ENCODE peak calls at places on chromosomes 1 and 21, in seven cellular contexts. Z, M, J, S, C, V and I are unnamed samples.

GRCh38 chr1:151251656-151252470 is 2.7 kb upstream of the PSMD4 start:
- DNase-seq in Z (peak), M (peak), J (peak), S (peak), C (peak), V (peak), I (peak)

GRCh38 chr1:189253601-189254350 is 1223.9 kb downstream of the BRINP3 start:
- DNase-seq in Z (no peak), M (no peak), J (no peak), S (no peak), C (no peak), V (no peak), I (no peak)

GRCh38 chr1:195529881-195530280 is 1078.4 kb downstream of the KCNT2 start:
- DNase-seq in Z (no peak), M (no peak), J (no peak), S (no peak), C (no peak), V (no peak), I (no peak)

GRCh38 chr1:51535006-51535592 is 16.0 kb upstream of the EPS15 start:
- DNase-seq in Z (no peak), M (peak), J (peak), S (no peak), C (peak), V (peak), I (peak)

GRCh38 chr1:154999651-155000474 is 2.7 kb upstream of the ZBTB7B start:
- DNase-seq in Z (no peak), M (peak), J (peak), S (no peak), C (peak), V (peak), I (peak)

GRCh38 chr1:230319014-230319747 is 107.0 kb downstream of the PGBD5 start:
- DNase-seq in Z (no peak), M (no peak), J (no peak), S (no peak), C (no peak), V (no peak), I (no peak)

GRCh38 chr1:218669431-218669830 is 324.3 kb downstream of the TGFB2 start:
- DNase-seq in Z (no peak), M (no peak), J (no peak), S (no peak), C (no peak), V (no peak), I (no peak)

GRCh38 chr1:3003039-3003940 is 18.0 kb upstream of the ACTRT2 start:
- DNase-seq in Z (peak), M (no peak), J (no peak), S (peak), C (no peak), V (no peak), I (no peak)

GRCh38 chr1:23787701-23788100 is 3.2 kb upstream of the LYPLA2 start:
- DNase-seq in Z (no peak), M (no peak), J (no peak), S (no peak), C (no peak), V (no peak), I (no peak)

GRCh38 chr1:44631647-44632510 is 42.4 kb downstream of the TMEM53 start:
- DNase-seq in Z (peak), M (peak), J (peak), S (peak), C (peak), V (peak), I (peak)

GRCh38 chr1:118223426-118223825 is 38.4 kb upstream of the SPAG17 start:
- DNase-seq in Z (no peak), M (peak), J (peak), S (no peak), C (no peak), V (no peak), I (peak)

GRCh38 chr21:14572206-14572780 is 26.2 kb upstream of the SAMSN1 start:
- DNase-seq in Z (no peak), M (no peak), J (no peak), S (no peak), C (no peak), V (no peak), I (no peak)

GRCh38 chr1:168428063-168428731 is 115.6 kb downstream of the XCL2 start:
- DNase-seq in Z (no peak), M (peak), J (peak), S (no peak), C (no peak), V (no peak), I (no peak)

GRCh38 chr1:209583408-209583807 is at the start of gene CAMK1G:
- DNase-seq in Z (no peak), M (peak), J (no peak), S (no peak), C (no peak), V (no peak), I (no peak)

GRCh38 chr1:86773331-86774288 is 69.2 kb downstream of the SH3GLB1 start:
- DNase-seq in Z (no peak), M (no peak), J (no peak), S (no peak), C (no peak), V (no peak), I (no peak)

GRCh38 chr1:15046487-15047165 is 106.9 kb upstream of the TMEM51 start:
- DNase-seq in Z (peak), M (peak), J (peak), S (peak), C (peak), V (peak), I (peak)

GRCh38 chr1:189657131-189657530 is 820.5 kb downstream of the BRINP3 start:
- DNase-seq in Z (no peak), M (no peak), J (no peak), S (no peak), C (no peak), V (no peak), I (no peak)

GRCh38 chr1:206117151-206117948 is at the start of gene AVPR1B:
- DNase-seq in Z (peak), M (peak), J (peak), S (peak), C (peak), V (peak), I (peak)

GRCh38 chr1:209850342-209850979 is 22.7 kb downstream of the UTP25 start:
- DNase-seq in Z (no peak), M (peak), J (peak), S (no peak), C (peak), V (peak), I (no peak)

GRCh38 chr1:14128096-14128495 is 428.1 kb downstream of the PRDM2 start:
- DNase-seq in Z (no peak), M (no peak), J (no peak), S (no peak), C (no peak), V (no peak), I (no peak)

GRCh38 chr1:19062258-19063029 is 106.0 kb upstream of the IFFO2 start:
- DNase-seq in Z (no peak), M (peak), J (no peak), S (no peak), C (no peak), V (no peak), I (no peak)

GRCh38 chr1:155392898-155393411 is 72.3 kb downstream of the RUSC1 start:
- DNase-seq in Z (no peak), M (no peak), J (no peak), S (no peak), C (no peak), V (no peak), I (no peak)

GRCh38 chr1:168179411-168180147 is 817 bp downstream of the TIPRL start:
- DNase-seq in Z (no peak), M (peak), J (no peak), S (no peak), C (no peak), V (no peak), I (no peak)

GRCh38 chr1:116322752-116323405 is 50.2 kb upstream of the ATP1A1 start:
- DNase-seq in Z (no peak), M (no peak), J (no peak), S (no peak), C (no peak), V (no peak), I (no peak)

GRCh38 chr1:97190326-97190725 is 468.7 kb downstream of the PTBP2 start:
- DNase-seq in Z (no peak), M (peak), J (no peak), S (no peak), C (no peak), V (no peak), I (no peak)

GRCh38 chr1:206867716-206868115 is 2.3 kb downstream of the IL20 start:
- DNase-seq in Z (no peak), M (no peak), J (no peak), S (no peak), C (no peak), V (no peak), I (no peak)

GRCh38 chr21:14673649-14674048 is 127.5 kb upstream of the SAMSN1 start:
- DNase-seq in Z (no peak), M (peak), J (no peak), S (no peak), C (no peak), V (no peak), I (no peak)

GRCh38 chr1:234898455-234899033 is 230.1 kb downstream of the TOMM20 start:
- DNase-seq in Z (no peak), M (no peak), J (no peak), S (peak), C (no peak), V (no peak), I (no peak)

GRCh38 chr1:111786669-111787207 is 31.0 kb downstream of the DDX20 start:
- DNase-seq in Z (no peak), M (no peak), J (no peak), S (no peak), C (no peak), V (no peak), I (no peak)

GRCh38 chr1:200051620-200052019 is 24.1 kb downstream of the NR5A2 start:
- DNase-seq in Z (no peak), M (no peak), J (no peak), S (no peak), C (no peak), V (no peak), I (no peak)